ENCODE peak calls at places on chromosomes 7 and 10, in six cellular contexts. One of them, this sample, is unnamed. For H3K36me3, the result is how much of the 10 kb centered on the place peaks cover.

GRCh38 chr10:7412482-7413251 is 1.8 kb upstream of the SFMBT2 start:
- DNase-seq in heart right ventricle: peak
- DNase-seq in ascending aorta: no peak
- DNase-seq in cardiac muscle cell: peak
- DNase-seq in colonic mucosa: peak
- DNase-seq in heart left ventricle: peak
- DNase-seq in this sample: peak

GRCh38 chr10:94630017-94630688 is 53.4 kb upstream of the CYP2C18 start:
- DNase-seq in heart right ventricle: no peak
- DNase-seq in ascending aorta: no peak
- DNase-seq in cardiac muscle cell: peak
- DNase-seq in colonic mucosa: no peak
- DNase-seq in heart left ventricle: no peak
- DNase-seq in this sample: peak

GRCh38 chr7:19060870-19061269 is 56.6 kb downstream of the TWIST1 start:
- DNase-seq in heart right ventricle: no peak
- DNase-seq in ascending aorta: no peak
- DNase-seq in cardiac muscle cell: no peak
- DNase-seq in colonic mucosa: no peak
- DNase-seq in heart left ventricle: no peak
- DNase-seq in this sample: no peak

GRCh38 chr7:3154881-3155494 is 111.3 kb upstream of the CARD11 start:
- DNase-seq in heart right ventricle: no peak
- DNase-seq in ascending aorta: no peak
- DNase-seq in cardiac muscle cell: peak
- DNase-seq in colonic mucosa: peak
- DNase-seq in heart left ventricle: no peak
- DNase-seq in this sample: no peak

GRCh38 chr7:98267305-98267704 is 14.2 kb upstream of the BRI3 start:
- DNase-seq in heart right ventricle: no peak
- DNase-seq in ascending aorta: no peak
- DNase-seq in cardiac muscle cell: no peak
- DNase-seq in colonic mucosa: no peak
- DNase-seq in heart left ventricle: no peak
- DNase-seq in this sample: no peak

GRCh38 chr10:20443094-20443493 is 454.0 kb downstream of the NEBL start:
- DNase-seq in heart right ventricle: no peak
- DNase-seq in ascending aorta: no peak
- DNase-seq in cardiac muscle cell: peak
- DNase-seq in colonic mucosa: no peak
- DNase-seq in heart left ventricle: no peak
- DNase-seq in this sample: no peak

GRCh38 chr10:6151087-6151977 is 51.4 kb upstream of the PFKFB3 start:
- DNase-seq in heart right ventricle: peak
- DNase-seq in ascending aorta: no peak
- DNase-seq in cardiac muscle cell: peak
- DNase-seq in colonic mucosa: peak
- DNase-seq in heart left ventricle: no peak
- DNase-seq in this sample: peak

GRCh38 chr7:29841926-29842671 is 35.8 kb downstream of the WIPF3 start:
- DNase-seq in heart right ventricle: no peak
- DNase-seq in ascending aorta: no peak
- DNase-seq in cardiac muscle cell: no peak
- DNase-seq in colonic mucosa: no peak
- DNase-seq in heart left ventricle: no peak
- DNase-seq in this sample: no peak

GRCh38 chr10:28734940-28735759 is 57.8 kb downstream of the BAMBI start:
- DNase-seq in heart right ventricle: no peak
- DNase-seq in ascending aorta: no peak
- DNase-seq in cardiac muscle cell: no peak
- DNase-seq in colonic mucosa: no peak
- DNase-seq in heart left ventricle: no peak
- DNase-seq in this sample: no peak

GRCh38 chr7:47619806-47620205 is 37.9 kb upstream of the TNS3 start:
- DNase-seq in heart right ventricle: no peak
- DNase-seq in ascending aorta: no peak
- DNase-seq in cardiac muscle cell: no peak
- DNase-seq in colonic mucosa: no peak
- DNase-seq in heart left ventricle: no peak
- DNase-seq in this sample: no peak

GRCh38 chr7:47622946-47623640 is 41.2 kb upstream of the TNS3 start:
- DNase-seq in heart right ventricle: no peak
- DNase-seq in ascending aorta: no peak
- DNase-seq in cardiac muscle cell: no peak
- DNase-seq in colonic mucosa: no peak
- DNase-seq in heart left ventricle: no peak
- DNase-seq in this sample: no peak

GRCh38 chr7:47622586-47622945 is 40.7 kb upstream of the TNS3 start:
- DNase-seq in heart right ventricle: no peak
- DNase-seq in ascending aorta: no peak
- DNase-seq in cardiac muscle cell: no peak
- DNase-seq in colonic mucosa: no peak
- DNase-seq in heart left ventricle: no peak
- DNase-seq in this sample: no peak

GRCh38 chr7:47621985-47622561 is 40.2 kb upstream of the TNS3 start:
- DNase-seq in heart right ventricle: no peak
- DNase-seq in ascending aorta: no peak
- DNase-seq in cardiac muscle cell: no peak
- DNase-seq in colonic mucosa: no peak
- DNase-seq in heart left ventricle: no peak
- DNase-seq in this sample: no peak

DNA sequence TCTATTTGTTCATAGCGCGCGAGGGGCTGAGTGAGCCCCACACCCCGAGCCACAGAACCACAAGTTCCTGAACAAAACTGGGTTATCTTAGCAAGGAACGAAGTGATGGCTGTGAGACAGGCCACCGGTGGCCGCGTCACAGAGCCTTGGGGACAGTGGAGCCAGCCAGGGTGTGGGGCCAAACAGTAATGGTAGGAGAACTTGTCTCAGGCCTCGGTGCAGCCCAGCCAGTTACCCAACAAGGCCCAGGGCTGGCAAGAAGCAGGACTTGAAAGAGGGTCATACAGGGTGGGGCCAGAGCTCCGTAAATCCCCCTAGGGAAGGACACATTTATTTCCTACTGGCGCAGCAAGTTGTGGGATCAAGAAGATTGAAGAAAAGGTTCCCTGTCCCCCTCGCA is 39.4 kb upstream of the TNS3 start:
- DNase-seq in heart right ventricle: no peak
- DNase-seq in ascending aorta: no peak
- DNase-seq in cardiac muscle cell: no peak
- DNase-seq in colonic mucosa: no peak
- DNase-seq in heart left ventricle: no peak
- DNase-seq in this sample: no peak
- H3K4me3 ChIP-seq in heart right ventricle: no peak
- H3K4me3 ChIP-seq in ascending aorta: no peak
- H3K4me3 ChIP-seq in cardiac muscle cell: no peak
- H3K4me3 ChIP-seq in colonic mucosa: no peak
- H3K4me3 ChIP-seq in heart left ventricle: no peak
- H3K4me3 ChIP-seq in this sample: no peak

DNA sequence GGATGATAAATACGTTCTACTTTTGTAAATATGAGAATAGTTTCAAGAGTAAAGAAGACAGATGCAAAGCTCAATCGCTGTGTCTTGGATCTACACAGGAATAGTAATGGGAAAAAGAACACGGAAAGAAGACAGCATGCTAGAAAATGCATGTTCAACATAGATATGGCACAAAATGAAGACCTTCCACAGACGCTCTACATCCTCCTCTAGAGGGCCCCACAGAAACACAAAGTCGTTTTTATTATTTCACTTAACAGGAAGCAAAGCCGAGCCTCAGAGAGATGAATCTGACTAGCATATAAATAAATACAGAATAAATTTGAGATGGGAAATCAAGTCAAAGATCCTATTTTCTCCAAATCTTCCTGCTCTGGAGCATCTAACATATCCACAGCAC is 292.6 kb downstream of the PARD3 start:
- DNase-seq in heart right ventricle: no peak
- DNase-seq in ascending aorta: no peak
- DNase-seq in cardiac muscle cell: peak
- DNase-seq in colonic mucosa: no peak
- DNase-seq in heart left ventricle: no peak
- DNase-seq in this sample: no peak
- TF ChIP-seq CTCF in heart right ventricle: peak
- TF ChIP-seq CTCF in ascending aorta: peak
- TF ChIP-seq CTCF in cardiac muscle cell: peak
- TF ChIP-seq CTCF in colonic mucosa: peak
- TF ChIP-seq CTCF in heart left ventricle: peak
- TF ChIP-seq CTCF in this sample: peak

GRCh38 chr7:47427046-47427643 is 154.8 kb downstream of the TNS3 start:
- DNase-seq in heart right ventricle: no peak
- DNase-seq in ascending aorta: no peak
- DNase-seq in cardiac muscle cell: no peak
- DNase-seq in colonic mucosa: no peak
- DNase-seq in heart left ventricle: no peak
- DNase-seq in this sample: no peak
- H3K36me3 ChIP-seq in heart right ventricle: under half
- H3K36me3 ChIP-seq in ascending aorta: under half
- H3K36me3 ChIP-seq in cardiac muscle cell: under half
- H3K36me3 ChIP-seq in colonic mucosa: under half
- H3K36me3 ChIP-seq in heart left ventricle: under half
- H3K36me3 ChIP-seq in this sample: under half

DNA sequence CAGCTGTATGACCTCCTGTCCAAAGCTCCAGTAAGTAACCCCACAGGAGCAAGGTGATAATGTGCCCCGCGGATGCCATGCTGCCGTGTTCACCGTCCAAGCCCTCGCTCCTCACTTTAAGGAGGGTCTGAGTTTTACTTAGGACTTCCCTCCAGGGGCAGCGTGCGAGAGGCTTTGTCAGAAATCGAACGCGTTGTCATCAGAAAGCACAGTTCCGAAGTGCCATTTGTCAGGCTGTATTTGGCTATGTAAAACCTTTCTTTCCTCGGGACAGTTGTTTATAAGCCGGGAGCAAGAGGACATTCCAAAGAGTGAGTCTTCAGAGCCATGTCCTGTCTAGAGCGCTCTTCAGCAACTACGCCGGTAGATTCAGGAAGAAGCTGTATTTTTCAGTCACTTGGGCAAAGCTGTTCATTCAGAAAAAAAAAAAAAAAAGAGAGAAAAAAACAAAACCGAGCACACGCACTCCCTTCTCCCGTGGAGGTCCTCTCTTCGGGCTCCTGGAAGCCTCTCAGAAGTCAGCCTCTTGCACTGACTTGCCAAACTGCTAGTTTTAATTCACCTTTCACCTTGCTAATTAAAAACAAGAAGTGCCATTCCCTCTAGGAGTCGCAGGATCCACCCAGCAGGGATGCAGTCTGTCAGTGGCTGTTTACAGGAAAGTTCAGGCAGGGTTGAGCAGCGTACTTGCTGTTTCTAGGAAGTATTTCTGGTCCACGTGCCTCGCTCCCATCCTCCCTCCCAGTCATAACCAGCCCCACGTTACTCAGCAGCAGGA is at the start of gene SEMA3E:
- DNase-seq in heart right ventricle: no peak
- DNase-seq in ascending aorta: no peak
- DNase-seq in cardiac muscle cell: peak
- DNase-seq in colonic mucosa: peak
- DNase-seq in heart left ventricle: no peak
- DNase-seq in this sample: no peak
- H3K4me3 ChIP-seq in heart right ventricle: peak
- H3K4me3 ChIP-seq in ascending aorta: peak
- H3K4me3 ChIP-seq in cardiac muscle cell: peak
- H3K4me3 ChIP-seq in colonic mucosa: peak
- H3K4me3 ChIP-seq in heart left ventricle: no peak
- H3K4me3 ChIP-seq in this sample: peak

GRCh38 chr10:102102421-102102820 is 17.7 kb downstream of the LDB1 start:
- DNase-seq in heart right ventricle: no peak
- DNase-seq in ascending aorta: no peak
- DNase-seq in cardiac muscle cell: no peak
- DNase-seq in colonic mucosa: no peak
- DNase-seq in heart left ventricle: no peak
- DNase-seq in this sample: no peak

GRCh38 chr10:102096449-102096848 is 23.7 kb downstream of the LDB1 start:
- DNase-seq in heart right ventricle: no peak
- DNase-seq in ascending aorta: no peak
- DNase-seq in cardiac muscle cell: no peak
- DNase-seq in colonic mucosa: no peak
- DNase-seq in heart left ventricle: no peak
- DNase-seq in this sample: no peak

DNA sequence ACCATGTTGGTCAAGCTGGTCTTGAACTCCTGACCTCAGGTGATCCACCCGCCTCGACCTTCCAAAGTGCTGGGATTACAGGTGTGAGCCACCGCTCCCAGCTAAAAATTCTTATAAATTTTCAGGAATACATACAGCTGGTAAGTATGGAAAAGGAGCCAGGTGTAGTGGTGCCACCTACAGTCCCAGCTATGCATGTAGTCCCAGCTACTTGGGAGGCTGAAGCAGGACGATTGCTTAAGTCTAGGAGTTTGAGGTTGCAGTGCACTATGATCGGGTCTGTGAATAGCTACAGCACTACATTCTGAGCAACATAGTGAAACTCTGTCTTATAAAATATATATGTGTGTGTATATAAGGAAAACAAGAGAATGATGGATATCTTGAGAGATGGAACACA is 19.0 kb downstream of the LDB1 start:
- DNase-seq in heart right ventricle: no peak
- DNase-seq in ascending aorta: no peak
- DNase-seq in cardiac muscle cell: no peak
- DNase-seq in colonic mucosa: no peak
- DNase-seq in heart left ventricle: no peak
- DNase-seq in this sample: no peak
- TF ChIP-seq CTCF in heart right ventricle: no peak
- TF ChIP-seq CTCF in ascending aorta: no peak
- TF ChIP-seq CTCF in cardiac muscle cell: no peak
- TF ChIP-seq CTCF in colonic mucosa: no peak
- TF ChIP-seq CTCF in heart left ventricle: no peak
- TF ChIP-seq CTCF in this sample: peak

DNA sequence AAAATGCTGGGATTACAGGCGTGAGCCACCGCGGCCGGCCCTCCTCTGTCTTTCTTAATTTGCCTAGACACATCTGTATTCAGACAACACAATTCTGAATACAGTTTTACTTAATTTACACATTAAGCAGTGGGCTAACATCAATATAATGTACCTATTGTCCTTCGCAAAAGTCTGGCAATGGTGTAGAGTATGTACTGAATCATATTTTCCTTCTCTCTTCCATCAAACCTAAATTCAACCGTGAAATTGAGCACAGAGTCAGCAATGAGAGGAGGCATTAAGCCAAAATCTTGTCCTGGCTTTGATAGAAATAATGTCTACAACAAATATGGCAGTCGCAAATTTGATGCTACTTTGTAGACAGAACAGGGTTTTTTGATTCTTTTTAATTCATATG is 30.4 kb downstream of the FZD9 start:
- DNase-seq in heart right ventricle: no peak
- DNase-seq in ascending aorta: no peak
- DNase-seq in cardiac muscle cell: no peak
- DNase-seq in colonic mucosa: no peak
- DNase-seq in heart left ventricle: no peak
- DNase-seq in this sample: no peak
- H3K36me3 ChIP-seq in heart right ventricle: half or more
- H3K36me3 ChIP-seq in ascending aorta: half or more
- H3K36me3 ChIP-seq in cardiac muscle cell: half or more
- H3K36me3 ChIP-seq in colonic mucosa: under half
- H3K36me3 ChIP-seq in heart left ventricle: half or more
- H3K36me3 ChIP-seq in this sample: under half

GRCh38 chr7:100855515-100855914 is 3.0 kb downstream of the SLC12A9 start:
- DNase-seq in heart right ventricle: no peak
- DNase-seq in ascending aorta: no peak
- DNase-seq in cardiac muscle cell: no peak
- DNase-seq in colonic mucosa: no peak
- DNase-seq in heart left ventricle: peak
- DNase-seq in this sample: no peak
- H3K4me3 ChIP-seq in heart right ventricle: no peak
- H3K4me3 ChIP-seq in ascending aorta: no peak
- H3K4me3 ChIP-seq in cardiac muscle cell: no peak
- H3K4me3 ChIP-seq in colonic mucosa: no peak
- H3K4me3 ChIP-seq in heart left ventricle: no peak
- H3K4me3 ChIP-seq in this sample: no peak

GRCh38 chr7:97117372-97118188 is at the start of gene SDHAF3:
- DNase-seq in heart right ventricle: peak
- DNase-seq in ascending aorta: peak
- DNase-seq in cardiac muscle cell: peak
- DNase-seq in colonic mucosa: peak
- DNase-seq in heart left ventricle: peak
- DNase-seq in this sample: peak
- TF ChIP-seq CTCF in heart right ventricle: peak
- TF ChIP-seq CTCF in ascending aorta: peak
- TF ChIP-seq CTCF in cardiac muscle cell: no peak
- TF ChIP-seq CTCF in colonic mucosa: no peak
- TF ChIP-seq CTCF in heart left ventricle: peak
- TF ChIP-seq CTCF in this sample: peak

This sample was measured in GM06990.